ENCODE peak calls at places on chromosomes 7 and 10, in nine cellular contexts. One of them, this sample, is unnamed.

GRCh38 chr10:70320751-70321150 is 36.9 kb upstream of the NPFFR1 start:
- DNase-seq in fibroblast of the conjunctiva: no peak
- DNase-seq in NCI-H345: no peak
- DNase-seq in RPMI7951: no peak
- DNase-seq in Right ventricle myocardium superior: no peak
- DNase-seq in astrocyte: no peak
- DNase-seq in NCI-H69: peak; percentile 1
- DNase-seq in HT-29: no peak
- DNase-seq in activated T-cell treated with anti-CD3 and anti-CD28 coated beads, Interleukin-2, amount 50 U/mL, for 72 hours: no peak
- DNase-seq in this sample: no peak

GRCh38 chr7:85289279-85289678 is 102.4 kb upstream of the SEMA3D start:
- DNase-seq in fibroblast of the conjunctiva: no peak
- DNase-seq in NCI-H345: no peak
- DNase-seq in RPMI7951: no peak
- DNase-seq in Right ventricle myocardium superior: no peak
- DNase-seq in astrocyte: peak; percentile 4
- DNase-seq in NCI-H69: no peak
- DNase-seq in HT-29: no peak
- DNase-seq in activated T-cell treated with anti-CD3 and anti-CD28 coated beads, Interleukin-2, amount 50 U/mL, for 72 hours: no peak
- DNase-seq in this sample: no peak

GRCh38 chr10:101725843-101726242 is 30.9 kb upstream of the FBXW4 start:
- DNase-seq in fibroblast of the conjunctiva: no peak
- DNase-seq in NCI-H345: no peak
- DNase-seq in RPMI7951: no peak
- DNase-seq in Right ventricle myocardium superior: no peak
- DNase-seq in astrocyte: no peak
- DNase-seq in NCI-H69: peak; percentile 17
- DNase-seq in HT-29: peak; percentile 30
- DNase-seq in activated T-cell treated with anti-CD3 and anti-CD28 coated beads, Interleukin-2, amount 50 U/mL, for 72 hours: no peak
- DNase-seq in this sample: no peak

GRCh38 chr10:122154733-122155366 is 116.2 kb upstream of the BTBD16 start:
- DNase-seq in fibroblast of the conjunctiva: no peak
- DNase-seq in NCI-H345: no peak
- DNase-seq in RPMI7951: peak; percentile 47
- DNase-seq in Right ventricle myocardium superior: no peak
- DNase-seq in astrocyte: peak; percentile 72
- DNase-seq in NCI-H69: no peak
- DNase-seq in HT-29: no peak
- DNase-seq in activated T-cell treated with anti-CD3 and anti-CD28 coated beads, Interleukin-2, amount 50 U/mL, for 72 hours: no peak
- DNase-seq in this sample: no peak

GRCh38 chr10:43170491-43170890 is 32.2 kb downstream of the CSGALNACT2 start:
- DNase-seq in fibroblast of the conjunctiva: no peak
- DNase-seq in NCI-H345: no peak
- DNase-seq in RPMI7951: no peak
- DNase-seq in Right ventricle myocardium superior: no peak
- DNase-seq in astrocyte: no peak
- DNase-seq in NCI-H69: no peak
- DNase-seq in HT-29: peak; percentile 19
- DNase-seq in activated T-cell treated with anti-CD3 and anti-CD28 coated beads, Interleukin-2, amount 50 U/mL, for 72 hours: no peak
- DNase-seq in this sample: no peak

GRCh38 chr7:18530224-18531179 is 35.0 kb downstream of the HDAC9 start:
- DNase-seq in fibroblast of the conjunctiva: no peak
- DNase-seq in NCI-H345: no peak
- DNase-seq in RPMI7951: no peak
- DNase-seq in Right ventricle myocardium superior: no peak
- DNase-seq in astrocyte: no peak
- DNase-seq in NCI-H69: peak; percentile 21
- DNase-seq in HT-29: no peak
- DNase-seq in activated T-cell treated with anti-CD3 and anti-CD28 coated beads, Interleukin-2, amount 50 U/mL, for 72 hours: no peak
- DNase-seq in this sample: no peak

GRCh38 chr7:26508481-26508880 is 216.8 kb downstream of the SNX10 start:
- DNase-seq in fibroblast of the conjunctiva: no peak
- DNase-seq in NCI-H345: peak; percentile 80
- DNase-seq in RPMI7951: no peak
- DNase-seq in Right ventricle myocardium superior: no peak
- DNase-seq in astrocyte: no peak
- DNase-seq in NCI-H69: peak; percentile 99
- DNase-seq in HT-29: no peak
- DNase-seq in activated T-cell treated with anti-CD3 and anti-CD28 coated beads, Interleukin-2, amount 50 U/mL, for 72 hours: no peak
- DNase-seq in this sample: no peak

GRCh38 chr10:103078309-103078615 is 114.8 kb downstream of the NT5C2 start:
- DNase-seq in fibroblast of the conjunctiva: no peak
- DNase-seq in NCI-H345: no peak
- DNase-seq in RPMI7951: no peak
- DNase-seq in Right ventricle myocardium superior: no peak
- DNase-seq in astrocyte: no peak
- DNase-seq in NCI-H69: no peak
- DNase-seq in HT-29: no peak
- DNase-seq in activated T-cell treated with anti-CD3 and anti-CD28 coated beads, Interleukin-2, amount 50 U/mL, for 72 hours: no peak
- DNase-seq in this sample: no peak

GRCh38 chr10:117750616-117751015 is 208.1 kb downstream of the EMX2 start:
- DNase-seq in fibroblast of the conjunctiva: no peak
- DNase-seq in NCI-H345: no peak
- DNase-seq in RPMI7951: no peak
- DNase-seq in Right ventricle myocardium superior: no peak
- DNase-seq in astrocyte: no peak
- DNase-seq in NCI-H69: no peak
- DNase-seq in HT-29: no peak
- DNase-seq in activated T-cell treated with anti-CD3 and anti-CD28 coated beads, Interleukin-2, amount 50 U/mL, for 72 hours: no peak
- DNase-seq in this sample: no peak

GRCh38 chr7:88040694-88041093 is 106.6 kb downstream of the ADAM22 start:
- DNase-seq in fibroblast of the conjunctiva: no peak
- DNase-seq in NCI-H345: no peak
- DNase-seq in RPMI7951: peak; percentile 32
- DNase-seq in Right ventricle myocardium superior: no peak
- DNase-seq in astrocyte: peak; percentile 78
- DNase-seq in NCI-H69: no peak
- DNase-seq in HT-29: no peak
- DNase-seq in activated T-cell treated with anti-CD3 and anti-CD28 coated beads, Interleukin-2, amount 50 U/mL, for 72 hours: no peak
- DNase-seq in this sample: no peak

GRCh38 chr10:86155034-86155656 is 211.4 kb downstream of the GRID1 start:
- DNase-seq in fibroblast of the conjunctiva: no peak
- DNase-seq in NCI-H345: no peak
- DNase-seq in RPMI7951: no peak
- DNase-seq in Right ventricle myocardium superior: no peak
- DNase-seq in astrocyte: no peak
- DNase-seq in NCI-H69: peak; percentile 18
- DNase-seq in HT-29: no peak
- DNase-seq in activated T-cell treated with anti-CD3 and anti-CD28 coated beads, Interleukin-2, amount 50 U/mL, for 72 hours: no peak
- DNase-seq in this sample: no peak

GRCh38 chr10:66747451-66747850 is 178.4 kb upstream of the LRRTM3 start:
- DNase-seq in fibroblast of the conjunctiva: peak; percentile 1
- DNase-seq in NCI-H345: no peak
- DNase-seq in RPMI7951: peak; percentile 78
- DNase-seq in Right ventricle myocardium superior: no peak
- DNase-seq in astrocyte: peak; percentile 99
- DNase-seq in NCI-H69: no peak
- DNase-seq in HT-29: peak; percentile 4
- DNase-seq in activated T-cell treated with anti-CD3 and anti-CD28 coated beads, Interleukin-2, amount 50 U/mL, for 72 hours: no peak
- DNase-seq in this sample: peak; percentile 83

GRCh38 chr7:91267558-91267955 is 3.3 kb downstream of the FZD1 start:
- DNase-seq in fibroblast of the conjunctiva: no peak
- DNase-seq in NCI-H345: no peak
- DNase-seq in RPMI7951: peak; percentile 19
- DNase-seq in Right ventricle myocardium superior: no peak
- DNase-seq in astrocyte: peak; percentile 97
- DNase-seq in NCI-H69: no peak
- DNase-seq in HT-29: no peak
- DNase-seq in activated T-cell treated with anti-CD3 and anti-CD28 coated beads, Interleukin-2, amount 50 U/mL, for 72 hours: no peak
- DNase-seq in this sample: peak; percentile 54

GRCh38 chr7:115087437-115087836 is 165.5 kb downstream of the MDFIC start:
- DNase-seq in fibroblast of the conjunctiva: peak; percentile 72
- DNase-seq in NCI-H345: no peak
- DNase-seq in RPMI7951: peak; percentile 82
- DNase-seq in Right ventricle myocardium superior: no peak
- DNase-seq in astrocyte: peak; percentile 86
- DNase-seq in NCI-H69: no peak
- DNase-seq in HT-29: peak; percentile 64
- DNase-seq in activated T-cell treated with anti-CD3 and anti-CD28 coated beads, Interleukin-2, amount 50 U/mL, for 72 hours: no peak
- DNase-seq in this sample: peak; percentile 65

GRCh38 chr10:126598009-126598408 is 72.5 kb downstream of the C10orf90 start:
- DNase-seq in fibroblast of the conjunctiva: no peak
- DNase-seq in NCI-H345: peak; percentile 1
- DNase-seq in RPMI7951: peak; percentile 45
- DNase-seq in Right ventricle myocardium superior: no peak
- DNase-seq in astrocyte: no peak
- DNase-seq in NCI-H69: peak; percentile 25
- DNase-seq in HT-29: peak; percentile 89
- DNase-seq in activated T-cell treated with anti-CD3 and anti-CD28 coated beads, Interleukin-2, amount 50 U/mL, for 72 hours: no peak
- DNase-seq in this sample: no peak

GRCh38 chr7:131471605-131472004 is 84.8 kb downstream of the PODXL start:
- DNase-seq in fibroblast of the conjunctiva: no peak
- DNase-seq in NCI-H345: peak; percentile 78
- DNase-seq in RPMI7951: no peak
- DNase-seq in Right ventricle myocardium superior: no peak
- DNase-seq in astrocyte: no peak
- DNase-seq in NCI-H69: peak; percentile 99
- DNase-seq in HT-29: no peak
- DNase-seq in activated T-cell treated with anti-CD3 and anti-CD28 coated beads, Interleukin-2, amount 50 U/mL, for 72 hours: no peak
- DNase-seq in this sample: no peak

GRCh38 chr7:138590154-138590553 is 111.0 kb downstream of the SVOPL start:
- DNase-seq in fibroblast of the conjunctiva: no peak
- DNase-seq in NCI-H345: no peak
- DNase-seq in RPMI7951: no peak
- DNase-seq in Right ventricle myocardium superior: no peak
- DNase-seq in astrocyte: no peak
- DNase-seq in NCI-H69: no peak
- DNase-seq in HT-29: no peak
- DNase-seq in activated T-cell treated with anti-CD3 and anti-CD28 coated beads, Interleukin-2, amount 50 U/mL, for 72 hours: no peak
- DNase-seq in this sample: no peak

GRCh38 chr7:129017264-129017663 is 37.6 kb downstream of the TNPO3 start:
- DNase-seq in fibroblast of the conjunctiva: no peak
- DNase-seq in NCI-H345: no peak
- DNase-seq in RPMI7951: no peak
- DNase-seq in Right ventricle myocardium superior: no peak
- DNase-seq in astrocyte: no peak
- DNase-seq in NCI-H69: no peak
- DNase-seq in HT-29: peak; percentile 12
- DNase-seq in activated T-cell treated with anti-CD3 and anti-CD28 coated beads, Interleukin-2, amount 50 U/mL, for 72 hours: no peak
- DNase-seq in this sample: no peak

This sample was measured in amniotic stem cell.